ENCODE peak calls at places on chromosome X, in eight cellular contexts. P, F, Y, V, D, X, E and B are unnamed samples.

GRCh38 chrX:10579753-10580060 is 40.7 kb downstream of the MID1 start:
- DNase-seq in V (peak), P (no peak), Y (no peak), D (no peak), F (no peak), X (no peak), E (no peak), B (no peak)

GRCh38 chrX:130975947-130976346 is 72.9 kb upstream of the ENOX2 start:
- DNase-seq in P (peak), V (peak), D (peak), X (peak), E (peak), Y (peak), F (peak), B (peak)

GRCh38 chrX:65706041-65706828 is 38.8 kb downstream of the MSN start:
- DNase-seq in D (peak), X (no peak), Y (peak), E (no peak), P (no peak), V (peak), F (peak), B (peak)

GRCh38 chrX:130172127-130172834 is 519 bp downstream of the RAB33A start:
- DNase-seq in F (no peak), V (no peak), X (no peak), E (no peak), Y (no peak), P (no peak), D (no peak), B (no peak)

GRCh38 chrX:13398073-13398823 is 78.4 kb upstream of the ATXN3L start:
- DNase-seq in P (peak), Y (peak), D (no peak), V (peak), X (peak), E (peak), F (peak), B (peak)

GRCh38 chrX:129637217-129638109 is 17.3 kb downstream of the APLN start:
- DNase-seq in D (peak), V (peak), X (peak), P (no peak), E (peak), Y (peak), F (peak), B (peak)

GRCh38 chrX:119618439-119618838 is 12.2 kb upstream of the NKRF start:
- DNase-seq in P (no peak), X (no peak), E (no peak), V (no peak), F (no peak), D (no peak), Y (no peak), B (no peak)

GRCh38 chrX:118807151-118808017 is 16.2 kb upstream of the ZCCHC12 start:
- DNase-seq in P (no peak), X (peak), D (peak), V (peak), E (peak), F (peak), Y (peak), B (peak)

GRCh38 chrX:28586891-28587635 is at the start of gene IL1RAPL1:
- DNase-seq in D (no peak), X (no peak), F (peak), P (peak), V (peak), E (peak), Y (peak), B (peak)

GRCh38 chrX:39174761-39175417 is 373.6 kb downstream of the MID1IP1 start:
- DNase-seq in X (no peak), P (no peak), Y (no peak), F (peak), D (no peak), V (no peak), E (no peak), B (no peak)

GRCh38 chrX:69262036-69262905 is 97.0 kb upstream of the PJA1 start:
- DNase-seq in X (peak), Y (no peak), E (peak), P (no peak), F (peak), V (peak), D (peak), B (peak)
- TF ChIP-seq CTCF in X (no peak), Y (no peak), E (no peak), P (no peak), F (no peak), V (no peak), D (no peak), B (no peak)

GRCh38 chrX:108439961-108440696 is 491 bp downstream of the COL4A5 start:
- DNase-seq in D (peak), Y (no peak), P (no peak), E (peak), X (no peak), F (peak), V (peak), B (peak)
- H3K4me3 ChIP-seq in D (peak), Y (peak), P (peak), E (peak), X (peak), F (peak), V (peak), B (peak)

DNA sequence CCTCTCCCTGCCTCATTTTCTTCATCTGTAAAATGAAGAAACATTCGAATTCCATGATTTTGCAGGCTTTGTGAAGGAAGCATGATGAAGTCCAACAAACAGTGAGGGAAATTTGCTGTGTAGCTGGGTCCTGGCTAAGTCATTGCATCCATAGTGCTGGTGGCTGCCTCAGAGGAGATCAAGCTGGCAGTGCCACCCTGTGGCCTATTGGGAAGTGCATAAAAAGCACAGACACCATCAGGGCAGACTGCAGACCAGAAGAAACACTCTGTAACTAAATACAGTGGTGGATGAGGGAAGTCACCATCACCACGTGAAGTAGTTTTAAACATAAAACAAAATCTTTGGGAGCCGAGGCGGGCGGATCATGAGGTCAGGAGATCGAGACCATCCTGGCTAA is 40.7 kb upstream of the DDX3X start:
- DNase-seq in Y (no peak), D (no peak), X (no peak), E (no peak), P (no peak), V (no peak), F (peak), B (no peak)
- TF ChIP-seq CTCF in Y (peak), D (no peak), X (no peak), E (no peak), P (no peak), V (no peak), F (no peak), B (no peak)

DNA sequence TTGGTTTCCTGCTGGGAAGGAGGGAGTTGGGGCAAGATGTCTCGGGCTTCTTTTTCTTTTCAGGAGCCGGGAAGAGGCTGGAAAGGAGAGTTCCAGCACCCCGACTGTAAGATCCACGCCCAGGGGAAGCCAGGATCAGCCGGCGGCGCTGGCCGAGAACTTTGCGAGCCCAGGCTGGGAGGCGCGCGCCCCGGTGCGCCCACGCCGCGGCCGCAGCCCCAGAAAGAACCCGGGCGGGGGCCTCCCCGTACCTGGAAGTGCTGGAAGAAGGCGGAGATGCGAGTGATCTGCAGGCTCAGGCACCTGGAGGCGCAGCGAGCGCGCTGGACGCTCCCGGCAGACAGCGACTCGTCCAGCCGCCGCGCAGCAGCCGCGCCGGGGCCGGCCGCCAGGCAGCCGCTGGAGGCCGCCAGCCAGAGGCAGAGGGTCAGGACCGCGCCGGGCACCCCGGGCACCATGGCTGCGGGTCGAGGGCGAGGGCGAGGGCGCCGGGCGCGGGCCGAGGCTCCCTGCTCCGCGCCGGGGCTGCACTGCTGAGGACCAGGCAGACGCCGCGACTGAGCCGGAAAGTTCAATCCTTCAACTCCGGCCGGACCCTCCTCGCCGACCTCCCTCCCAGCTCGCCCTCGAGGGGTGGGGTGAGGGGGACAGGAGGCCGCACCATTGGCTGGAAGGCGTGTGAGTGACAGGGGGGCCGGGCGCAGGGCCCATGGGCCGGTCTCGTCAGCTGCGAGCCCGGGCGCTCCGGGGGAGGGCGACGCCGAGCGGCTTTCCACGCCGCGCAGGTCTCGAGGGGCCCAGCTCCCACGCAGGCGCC is at the start of gene ANOS1:
- DNase-seq in Y (no peak), E (peak), X (peak), F (peak), D (peak), V (peak), P (no peak), B (no peak)
- H3K4me3 ChIP-seq in Y (peak), E (peak), X (peak), F (peak), D (peak), V (no peak), P (peak), B (no peak)

GRCh38 chrX:115952417-115953092 is 218.0 kb upstream of the AGTR2 start:
- DNase-seq in D (no peak), E (no peak), Y (no peak), V (no peak), P (no peak), X (no peak), F (no peak), B (no peak)

GRCh38 chrX:115960440-115961084 is 210.0 kb upstream of the AGTR2 start:
- DNase-seq in E (no peak), V (no peak), Y (no peak), F (peak), D (no peak), P (no peak), X (no peak), B (no peak)

GRCh38 chrX:115958687-115959359 is 211.7 kb upstream of the AGTR2 start:
- DNase-seq in X (no peak), V (no peak), D (no peak), Y (no peak), P (no peak), F (no peak), E (no peak), B (no peak)

DNA sequence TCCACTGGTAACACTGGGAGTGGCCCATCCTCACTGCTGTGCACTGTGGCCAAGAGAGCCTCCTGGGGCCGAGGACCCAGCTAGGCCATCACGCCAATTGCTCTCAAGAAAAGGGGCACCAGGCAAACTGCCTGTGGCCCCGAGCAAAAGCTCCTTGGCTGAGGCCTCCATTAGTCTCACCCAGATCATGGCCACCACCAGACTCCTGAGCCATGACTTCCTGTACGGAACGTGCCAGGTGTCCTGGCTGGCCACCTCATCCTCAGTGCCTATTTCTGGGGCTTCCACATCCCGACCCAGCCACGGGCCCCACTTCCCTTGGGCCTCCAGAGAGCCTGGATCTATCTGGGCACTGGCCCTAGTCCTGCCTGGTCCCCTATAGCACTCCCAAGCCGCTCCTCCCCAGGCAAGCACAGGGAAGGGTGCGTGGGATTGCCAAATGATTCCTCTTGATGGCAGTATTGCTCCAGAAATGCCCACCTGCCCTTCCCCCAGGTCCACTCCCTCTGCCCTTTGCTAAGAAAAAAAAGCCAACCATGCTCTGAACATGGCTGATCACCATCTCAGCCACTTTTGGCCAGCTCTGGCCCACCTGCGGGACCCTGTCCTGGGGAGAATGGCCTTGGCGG is 212.6 kb upstream of the AGTR2 start:
- DNase-seq in X (no peak), F (no peak), Y (no peak), D (no peak), P (no peak), E (no peak), V (no peak), B (no peak)
- TF ChIP-seq CTCF in X (no peak), F (no peak), Y (no peak), D (no peak), P (no peak), E (no peak), V (no peak), B (no peak)

GRCh38 chrX:153763989-153764755 is at the start of gene PLXNB3:
- DNase-seq in E (peak), F (peak), V (peak), Y (no peak), D (peak), P (peak), X (peak), B (peak)
- H3K4me3 ChIP-seq in E (peak), F (peak), V (no peak), Y (peak), D (no peak), P (peak), X (peak), B (peak)